ENCODE peak calls at places on chromosomes 12 and 14, in nine cellular contexts. I is left ventricle myocardium inferior; A is suprapubic skin; Q is GM10248; V is effector CD4-positive, alpha-beta T cell; J is stimulated activated CD4-positive, alpha-beta T cell treated with anti-CD3 and anti-CD28 coated beads, Interleukin-12 subunit alpha, Interleukin-12 subunit beta, amount 100 ng/mL, for 48 hours; L is AG20443; Y is GDM1; P is NCI-H1105. F is an unnamed sample.

GRCh38 chr14:94638961-94639817 is 27.0 kb downstream of the SERPINA3 start:
- DNase-seq in V (no peak), P (no peak), I (no peak), J (no peak), Y (no peak), L (no peak), A (peak), Q (no peak), F (no peak)

GRCh38 chr12:60830381-60830780 is 1234.6 kb downstream of the SLC16A7 start:
- DNase-seq in A (no peak), Y (no peak), J (no peak), V (no peak), P (no peak), I (no peak), L (no peak), Q (no peak), F (no peak)

GRCh38 chr12:49188205-49188915 is 520 bp downstream of the TUBA1A start:
- DNase-seq in P (no peak), V (peak), L (peak), Q (peak), Y (peak), A (peak), J (peak), I (peak), F (peak)

GRCh38 chr12:58296818-58297217 is 355.5 kb downstream of the ATP23 start:
- DNase-seq in A (no peak), Y (no peak), Q (no peak), L (no peak), I (no peak), V (no peak), J (no peak), P (no peak), F (no peak)

GRCh38 chr12:12890492-12890814 is 909 bp upstream of the GPRC5A start:
- DNase-seq in V (no peak), L (no peak), J (no peak), P (no peak), Y (no peak), A (no peak), Q (no peak), I (no peak), F (no peak)

GRCh38 chr14:93970589-93970966 is 5.8 kb downstream of the ASB2 start:
- DNase-seq in P (peak), I (no peak), V (peak), Q (no peak), Y (peak), A (no peak), J (no peak), L (no peak), F (no peak)

GRCh38 chr14:23052182-23052623 is 5.1 kb downstream of the CDH24 start:
- DNase-seq in P (no peak), Q (no peak), V (no peak), J (no peak), Y (no peak), I (no peak), L (peak), A (no peak), F (peak)

GRCh38 chr14:46717211-46717610 is 65.6 kb upstream of the RPL10L start:
- DNase-seq in I (no peak), Q (no peak), J (no peak), P (no peak), A (no peak), L (no peak), Y (no peak), V (no peak), F (no peak)

GRCh38 chr14:68379510-68380303 is 413.2 kb downstream of the ZFP36L1 start:
- DNase-seq in P (no peak), L (no peak), Y (no peak), A (no peak), Q (no peak), J (no peak), I (no peak), V (peak), F (no peak)

GRCh38 chr12:71070416-71071155 is 87.2 kb downstream of the TSPAN8 start:
- DNase-seq in V (no peak), P (no peak), J (no peak), A (no peak), Q (no peak), L (no peak), Y (no peak), I (no peak), F (no peak)

GRCh38 chr14:93759781-93760307 is 28.4 kb downstream of the PRIMA1 start:
- DNase-seq in P (no peak), A (no peak), Y (no peak), J (no peak), L (no peak), Q (no peak), V (no peak), I (peak), F (no peak)

GRCh38 chr12:130920711-130921381 is 32.9 kb upstream of the ADGRD1 start:
- DNase-seq in I (peak), P (no peak), Y (no peak), L (peak), A (peak), J (no peak), V (no peak), Q (no peak), F (no peak)

GRCh38 chr12:6074979-6075585 is 49.4 kb downstream of the VWF start:
- DNase-seq in J (no peak), P (no peak), A (no peak), Y (peak), Q (peak), V (no peak), L (peak), I (peak), F (no peak)

GRCh38 chr14:95261616-95262510 is 57.8 kb downstream of the CLMN start:
- DNase-seq in L (no peak), I (peak), P (no peak), J (no peak), A (no peak), Q (no peak), V (no peak), Y (no peak), F (no peak)

GRCh38 chr14:38524636-38525403 is 268.9 kb upstream of the CLEC14A start:
- DNase-seq in I (no peak), L (no peak), A (no peak), Y (no peak), J (no peak), Q (no peak), P (no peak), V (no peak), F (no peak)

GRCh38 chr12:112595415-112595814 is 176.7 kb downstream of the PTPN11 start:
- DNase-seq in P (no peak), Q (no peak), Y (no peak), I (no peak), J (no peak), L (no peak), V (no peak), A (no peak), F (no peak)

GRCh38 chr14:101763941-101764709 is 2.6 kb downstream of the PPP2R5C start:
- DNase-seq in A (no peak), Q (no peak), L (no peak), Y (no peak), J (no peak), V (no peak), I (no peak), P (no peak), F (no peak)

GRCh38 chr12:4228122-4228580 is 45.4 kb upstream of the CCND2 start:
- DNase-seq in A (no peak), J (no peak), P (no peak), Q (no peak), L (no peak), V (no peak), I (no peak), Y (no peak), F (no peak)

GRCh38 chr14:68508581-68508980 is 284.3 kb downstream of the ZFP36L1 start:
- DNase-seq in Q (no peak), A (peak), V (no peak), I (no peak), J (no peak), P (no peak), L (no peak), Y (no peak), F (no peak)

GRCh38 chr12:90909069-90909676 is 45.8 kb downstream of the CCER1 start:
- DNase-seq in I (no peak), J (no peak), A (no peak), P (peak), V (no peak), Q (no peak), L (peak), Y (no peak), F (no peak)

GRCh38 chr14:100363053-100363452 is 39.9 kb downstream of the SLC25A47 start:
- DNase-seq in I (no peak), Y (no peak), Q (no peak), V (no peak), L (no peak), P (no peak), J (no peak), A (no peak), F (no peak)

GRCh38 chr12:124393831-124394230 is 98.9 kb downstream of the RFLNA start:
- DNase-seq in J (no peak), V (no peak), I (no peak), Y (no peak), Q (no peak), L (no peak), P (no peak), A (no peak), F (no peak)

GRCh38 chr14:86237733-86238132 is 707.8 kb downstream of the FLRT2 start:
- DNase-seq in A (no peak), I (no peak), V (no peak), Y (no peak), Q (no peak), P (no peak), L (no peak), J (no peak), F (no peak)

GRCh38 chr12:51217133-51217967 is 512 bp downstream of the POU6F1 start:
- DNase-seq in Q (peak), J (peak), P (no peak), Y (no peak), A (peak), I (peak), L (peak), V (peak), F (peak)

GRCh38 chr14:101865288-101865687 is 99.1 kb upstream of the DYNC1H1 start:
- DNase-seq in P (no peak), J (no peak), I (no peak), A (no peak), V (no peak), Q (no peak), Y (no peak), L (no peak), F (no peak)

GRCh38 chr14:22974530-22975313 is 7.6 kb downstream of the AJUBA start:
- DNase-seq in P (no peak), I (no peak), V (no peak), A (no peak), Y (no peak), Q (no peak), J (no peak), L (no peak), F (no peak)

GRCh38 chr12:68749443-68749842 is 3.5 kb downstream of the SLC35E3 start:
- DNase-seq in J (no peak), V (no peak), L (no peak), P (no peak), A (no peak), I (no peak), Q (no peak), Y (no peak), F (no peak)

GRCh38 chr14:52937869-52938268 is 13.0 kb downstream of the FERMT2 start:
- DNase-seq in V (no peak), I (no peak), L (no peak), Y (no peak), Q (no peak), P (no peak), A (no peak), J (no peak), F (no peak)

GRCh38 chr12:16602412-16602811 is 3.5 kb downstream of the LMO3 start:
- DNase-seq in V (no peak), I (no peak), J (no peak), A (no peak), Q (no peak), Y (no peak), P (no peak), L (no peak), F (no peak)

GRCh38 chr12:112307219-112308062 is 74.8 kb downstream of the HECTD4 start:
- DNase-seq in Y (no peak), J (no peak), I (no peak), V (no peak), L (no peak), Q (no peak), P (no peak), A (no peak), F (no peak)

GRCh38 chr12:57474430-57474829 is 5.2 kb downstream of the ARHGAP9 start:
- DNase-seq in Q (no peak), V (no peak), A (no peak), J (no peak), Y (no peak), P (no peak), I (no peak), L (no peak), F (no peak)

GRCh38 chr12:23540572-23540971 is 408.9 kb downstream of the SOX5 start:
- DNase-seq in Y (no peak), L (no peak), Q (no peak), P (no peak), A (no peak), V (no peak), I (no peak), J (no peak), F (no peak)